ENCODE peak calls at places on chromosomes 2 and 18, in five cellular contexts. One of them, this sample, is unnamed.

GRCh38 chr2:190656301-190656700 is 7.4 kb downstream of the NAB1 start:
- DNase-seq in hepatocyte: no peak
- DNase-seq in GM23248: no peak
- DNase-seq in A549: no peak
- DNase-seq in tibial nerve: no peak
- DNase-seq in this sample: no peak

GRCh38 chr2:48080534-48081316 is 174.4 kb upstream of the FBXO11 start:
- DNase-seq in hepatocyte: no peak
- DNase-seq in GM23248: no peak
- DNase-seq in A549: no peak
- DNase-seq in tibial nerve: no peak
- DNase-seq in this sample: no peak

GRCh38 chr18:9719421-9719981 is 11.4 kb downstream of the RAB31 start:
- DNase-seq in hepatocyte: no peak
- DNase-seq in GM23248: peak; percentile 97
- DNase-seq in A549: peak; percentile 79
- DNase-seq in tibial nerve: no peak
- DNase-seq in this sample: no peak

GRCh38 chr2:118123561-118124232 is 35.4 kb downstream of the INSIG2 start:
- DNase-seq in hepatocyte: no peak
- DNase-seq in GM23248: peak; percentile 96
- DNase-seq in A549: peak; percentile 76
- DNase-seq in tibial nerve: no peak
- DNase-seq in this sample: no peak

GRCh38 chr2:202036601-202037037 is 3.0 kb downstream of the FZD7 start:
- DNase-seq in hepatocyte: no peak
- DNase-seq in GM23248: peak; percentile 46
- DNase-seq in A549: no peak
- DNase-seq in tibial nerve: no peak
- DNase-seq in this sample: no peak

GRCh38 chr2:71880846-71881610 is 266.6 kb downstream of the CYP26B1 start:
- DNase-seq in hepatocyte: no peak
- DNase-seq in GM23248: peak; percentile 79
- DNase-seq in A549: peak; percentile 47
- DNase-seq in tibial nerve: peak; percentile 32
- DNase-seq in this sample: no peak

GRCh38 chr2:42835577-42836371 is 43.4 kb upstream of the HAAO start:
- DNase-seq in hepatocyte: no peak
- DNase-seq in GM23248: peak; percentile 98
- DNase-seq in A549: peak; percentile 91
- DNase-seq in tibial nerve: no peak
- DNase-seq in this sample: no peak

GRCh38 chr18:22710628-22711380 is 222.3 kb upstream of the RBBP8 start:
- DNase-seq in hepatocyte: peak; percentile 74
- DNase-seq in GM23248: peak; percentile 59
- DNase-seq in A549: peak; percentile 75
- DNase-seq in tibial nerve: no peak
- DNase-seq in this sample: no peak

GRCh38 chr2:8076453-8077284 is 605.2 kb upstream of the ID2 start:
- DNase-seq in hepatocyte: no peak
- DNase-seq in GM23248: no peak
- DNase-seq in A549: no peak
- DNase-seq in tibial nerve: no peak
- DNase-seq in this sample: no peak

GRCh38 chr2:185628985-185629384 is 109.6 kb upstream of the FSIP2 start:
- DNase-seq in hepatocyte: no peak
- DNase-seq in GM23248: peak; percentile 9
- DNase-seq in A549: peak; percentile 24
- DNase-seq in tibial nerve: no peak
- DNase-seq in this sample: no peak

GRCh38 chr2:144465723-144466122 is 54.2 kb downstream of the ZEB2 start:
- DNase-seq in hepatocyte: no peak
- DNase-seq in GM23248: no peak
- DNase-seq in A549: no peak
- DNase-seq in tibial nerve: no peak
- DNase-seq in this sample: no peak
- H3K27ac ChIP-seq in hepatocyte: no peak overlapping the region
- H3K27ac ChIP-seq in GM23248: no peak overlapping the region
- H3K27ac ChIP-seq in A549: no peak overlapping the region
- H3K27ac ChIP-seq in tibial nerve: peak overlapping the region; percentile 90
- H3K27ac ChIP-seq in this sample: no peak overlapping the region

DNA sequence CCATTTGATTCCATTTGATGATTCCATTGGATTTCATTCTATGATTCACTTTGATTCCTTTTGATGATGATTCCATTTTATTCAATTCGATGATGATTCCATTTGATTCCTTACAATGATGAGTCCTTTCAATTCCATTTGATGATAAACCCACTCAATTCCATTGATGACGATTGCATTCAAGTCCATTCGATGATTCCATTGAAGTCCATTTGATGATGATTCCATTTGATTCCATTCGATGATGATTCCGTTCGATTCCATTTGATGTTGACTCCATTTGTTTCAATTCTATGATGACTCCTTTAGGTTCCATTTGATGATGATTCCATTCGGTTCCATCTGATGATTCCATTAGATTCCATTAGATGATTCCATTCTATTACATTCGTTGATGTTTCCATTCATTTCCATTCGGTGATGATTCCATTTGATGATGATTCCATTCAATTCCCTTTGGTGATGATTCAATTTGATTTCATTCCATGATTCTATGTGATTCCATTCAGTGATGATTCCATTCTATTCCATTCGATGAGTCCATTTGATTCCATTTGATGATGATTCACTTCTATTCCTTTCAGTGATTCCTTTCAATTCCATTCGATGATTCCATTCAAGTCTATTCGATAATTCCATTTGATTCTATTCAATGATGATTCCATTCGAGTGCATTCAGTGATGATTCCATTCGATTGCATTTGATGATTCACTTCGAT is 1106.0 kb downstream of the RPIA start:
- DNase-seq in hepatocyte: no peak
- DNase-seq in GM23248: no peak
- DNase-seq in A549: no peak
- DNase-seq in tibial nerve: no peak
- DNase-seq in this sample: no peak
- H3K9me3 ChIP-seq in hepatocyte: peaks cover 47% of the 10 kb centered on the region
- H3K9me3 ChIP-seq in GM23248: peaks cover 20% of the 10 kb centered on the region
- H3K9me3 ChIP-seq in A549: peaks cover 12% of the 10 kb centered on the region
- H3K9me3 ChIP-seq in tibial nerve: no peaks in the 10 kb centered on the region
- H3K9me3 ChIP-seq in this sample: peaks cover 48% of the 10 kb centered on the region

DNA sequence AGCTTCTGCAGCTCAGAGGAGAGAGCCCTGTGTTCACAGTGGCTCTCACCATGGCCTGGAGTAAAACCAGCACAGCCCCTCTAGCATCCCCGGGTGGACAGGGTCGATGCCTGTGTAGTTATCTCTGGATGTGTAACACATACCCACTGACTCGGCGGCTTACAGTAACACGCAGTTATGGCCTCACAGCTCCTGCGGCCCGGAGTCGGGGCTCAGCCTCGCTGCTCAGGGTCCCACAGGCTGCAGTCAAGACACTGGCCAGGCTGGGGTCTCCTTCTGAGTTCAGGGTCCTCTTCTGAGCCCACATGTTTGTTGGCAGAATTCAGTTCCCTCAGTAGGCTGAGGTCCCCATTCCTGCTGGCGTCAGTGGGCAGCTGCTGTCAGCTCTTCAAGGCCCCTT is 2.5 kb upstream of the RAB17 start:
- DNase-seq in hepatocyte: no peak
- DNase-seq in GM23248: no peak
- DNase-seq in A549: no peak
- DNase-seq in tibial nerve: no peak
- DNase-seq in this sample: no peak
- H3K27ac ChIP-seq in hepatocyte: peak overlapping the region; percentile 86
- H3K27ac ChIP-seq in GM23248: no peak overlapping the region
- H3K27ac ChIP-seq in A549: no peak overlapping the region
- H3K27ac ChIP-seq in tibial nerve: no peak overlapping the region
- H3K27ac ChIP-seq in this sample: no peak overlapping the region

DNA sequence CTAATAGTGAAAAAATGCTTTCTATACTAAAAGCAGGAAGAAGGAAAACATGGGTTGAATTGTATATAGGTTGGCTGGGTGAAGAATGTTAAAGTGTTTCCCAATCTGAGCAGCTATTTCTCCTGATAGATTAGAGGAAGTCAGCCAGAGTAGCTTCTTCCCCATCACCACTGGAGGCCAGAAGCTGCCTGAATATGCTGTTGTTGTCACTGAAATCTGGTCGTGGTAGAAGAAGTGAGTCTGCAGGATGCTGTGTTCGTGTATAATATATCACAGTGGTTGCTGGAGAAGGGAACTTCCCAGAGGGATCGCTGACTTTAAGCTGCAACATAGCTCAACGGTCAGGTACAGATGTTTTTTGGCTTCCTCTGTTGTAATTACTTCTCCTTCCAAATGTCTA is 247.5 kb upstream of the LRATD1 start:
- DNase-seq in hepatocyte: no peak
- DNase-seq in GM23248: peak; percentile 6
- DNase-seq in A549: no peak
- DNase-seq in tibial nerve: no peak
- DNase-seq in this sample: no peak
- H3K9me3 ChIP-seq in hepatocyte: no peaks in the 10 kb centered on the region
- H3K9me3 ChIP-seq in GM23248: no peaks in the 10 kb centered on the region
- H3K9me3 ChIP-seq in A549: peaks cover 3% of the 10 kb centered on the region
- H3K9me3 ChIP-seq in tibial nerve: no peaks in the 10 kb centered on the region
- H3K9me3 ChIP-seq in this sample: no peaks in the 10 kb centered on the region

DNA sequence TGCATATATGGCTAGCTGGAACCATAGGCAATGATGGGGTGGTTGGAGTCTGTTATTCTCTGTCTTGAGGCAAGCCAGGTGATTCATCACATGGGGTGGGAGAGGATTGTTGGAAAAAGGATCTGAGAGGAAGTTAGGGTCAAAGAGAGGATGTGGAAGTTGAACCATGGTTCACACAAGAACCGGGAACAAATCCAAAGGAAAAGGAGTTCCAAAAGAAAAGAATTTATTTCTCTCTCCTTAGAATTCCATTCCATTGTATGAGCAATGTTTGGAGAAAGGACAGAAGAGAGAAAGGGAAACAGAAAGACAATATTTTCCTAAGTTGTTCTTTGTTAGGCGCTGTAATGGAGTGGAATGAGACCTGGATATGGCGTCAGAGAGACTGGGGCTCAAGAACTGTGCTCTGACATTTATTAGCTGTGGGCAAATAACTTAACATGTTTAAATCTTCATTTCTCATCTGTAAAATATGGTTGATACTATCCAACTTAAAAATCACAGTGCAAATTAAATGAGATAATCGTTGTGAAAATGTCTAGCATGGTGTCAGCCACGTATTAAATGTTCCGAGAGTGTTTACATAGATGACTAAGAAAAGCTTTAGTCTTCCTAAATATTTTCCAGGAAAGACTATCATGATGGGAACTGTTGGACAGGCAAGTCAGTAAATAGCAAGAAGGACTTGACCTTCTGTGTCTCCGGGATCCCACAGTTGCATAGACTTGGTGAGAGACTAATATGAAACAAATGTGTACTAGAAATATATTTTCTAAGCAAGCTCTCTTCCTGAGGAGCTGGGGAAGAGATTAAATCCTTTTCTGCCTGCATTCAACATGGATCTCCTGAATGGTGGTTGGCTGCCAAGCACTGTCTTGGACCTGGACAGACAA is 71.4 kb downstream of the TRIB2 start:
- DNase-seq in hepatocyte: no peak
- DNase-seq in GM23248: peak; percentile 63
- DNase-seq in A549: no peak
- DNase-seq in tibial nerve: no peak
- DNase-seq in this sample: no peak
- H3K27ac ChIP-seq in hepatocyte: peak overlapping the region; percentile 70
- H3K27ac ChIP-seq in GM23248: peak overlapping the region; percentile 31
- H3K27ac ChIP-seq in A549: no peak overlapping the region
- H3K27ac ChIP-seq in tibial nerve: peak overlapping the region; percentile 65
- H3K27ac ChIP-seq in this sample: no peak overlapping the region

GRCh38 chr2:688504-689076 is 11.4 kb upstream of the TMEM18 start:
- DNase-seq in hepatocyte: no peak
- DNase-seq in GM23248: no peak
- DNase-seq in A549: no peak
- DNase-seq in tibial nerve: no peak
- DNase-seq in this sample: no peak
- H3K9me3 ChIP-seq in hepatocyte: no peaks in the 10 kb centered on the region
- H3K9me3 ChIP-seq in GM23248: no peaks in the 10 kb centered on the region
- H3K9me3 ChIP-seq in A549: peaks cover 43% of the 10 kb centered on the region
- H3K9me3 ChIP-seq in tibial nerve: no peaks in the 10 kb centered on the region
- H3K9me3 ChIP-seq in this sample: peaks cover 15% of the 10 kb centered on the region

GRCh38 chr2:36371070-36371962 is 15.7 kb downstream of the CRIM1 start:
- DNase-seq in hepatocyte: no peak
- DNase-seq in GM23248: peak; percentile 55
- DNase-seq in A549: peak; percentile 62
- DNase-seq in tibial nerve: no peak
- DNase-seq in this sample: no peak

GRCh38 chr2:36370281-36370680 is 14.7 kb downstream of the CRIM1 start:
- DNase-seq in hepatocyte: no peak
- DNase-seq in GM23248: no peak
- DNase-seq in A549: no peak
- DNase-seq in tibial nerve: no peak
- DNase-seq in this sample: no peak

GRCh38 chr2:36369711-36370110 is 14.1 kb downstream of the CRIM1 start:
- DNase-seq in hepatocyte: no peak
- DNase-seq in GM23248: no peak
- DNase-seq in A549: no peak
- DNase-seq in tibial nerve: no peak
- DNase-seq in this sample: no peak

GRCh38 chr2:36373149-36373880 is 17.7 kb downstream of the CRIM1 start:
- DNase-seq in hepatocyte: no peak
- DNase-seq in GM23248: peak; percentile 80
- DNase-seq in A549: peak; percentile 85
- DNase-seq in tibial nerve: no peak
- DNase-seq in this sample: no peak

GRCh38 chr2:36371963-36372391 is 16.4 kb downstream of the CRIM1 start:
- DNase-seq in hepatocyte: no peak
- DNase-seq in GM23248: peak; percentile 84
- DNase-seq in A549: peak; percentile 75
- DNase-seq in tibial nerve: no peak
- DNase-seq in this sample: no peak
- H3K27ac ChIP-seq in hepatocyte: peak overlapping the region; percentile 21
- H3K27ac ChIP-seq in GM23248: peak overlapping the region; percentile 64
- H3K27ac ChIP-seq in A549: peak overlapping the region; percentile 75
- H3K27ac ChIP-seq in tibial nerve: peak overlapping the region; percentile 76
- H3K27ac ChIP-seq in this sample: no peak overlapping the region

DNA sequence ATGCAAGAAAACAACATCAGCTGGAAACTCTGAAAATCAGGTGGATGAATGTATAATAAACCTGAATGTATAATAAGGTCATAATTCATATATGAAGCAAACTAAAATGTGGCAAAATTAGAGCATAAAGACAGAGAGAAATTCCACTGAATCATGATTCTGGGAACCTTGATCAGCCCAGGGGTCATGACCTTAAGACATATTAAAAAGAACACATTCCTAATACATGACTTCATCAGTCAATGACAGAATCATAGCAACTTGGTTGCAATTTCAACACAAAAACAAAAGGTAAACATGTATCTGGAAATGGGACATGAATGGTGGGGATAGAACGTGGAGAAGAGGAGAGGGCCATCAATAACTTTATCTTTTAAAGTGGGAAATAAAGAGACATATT is 17.6 kb downstream of the AFF3 start:
- DNase-seq in hepatocyte: no peak
- DNase-seq in GM23248: peak; percentile 8
- DNase-seq in A549: peak; percentile 4
- DNase-seq in tibial nerve: no peak
- DNase-seq in this sample: no peak
- H3K9me3 ChIP-seq in hepatocyte: no peaks in the 10 kb centered on the region
- H3K9me3 ChIP-seq in GM23248: no peaks in the 10 kb centered on the region
- H3K9me3 ChIP-seq in A549: no peaks in the 10 kb centered on the region
- H3K9me3 ChIP-seq in tibial nerve: no peaks in the 10 kb centered on the region
- H3K9me3 ChIP-seq in this sample: no peaks in the 10 kb centered on the region